ENCODE peak calls at places on chromosomes 1 and 21, in nine cellular contexts. V is ELF-1; N is iris pigment epithelial cell; R is M059J; Q is WTC11; Z is GM04504; J is activated CD8-positive, alpha-beta memory T cell treated with anti-CD3 and anti-CD28 coated beads for 1 hour; A is MM.1S; Y is heart left ventricle. P is an unnamed sample.
A peak's percentile ranks its signal among the peaks of the same experiment; 100 is the strongest.

GRCh38 chr1:209583408-209583807 is at the start of gene CAMK1G:
- DNase-seq in V (peak; percentile 65), N (peak; percentile 54), R (peak; percentile 76), Q (peak; percentile 36), Z (peak; percentile 50), J (no peak), A (no peak), Y (no peak), P (peak; percentile 84)

GRCh38 chr21:34243562-34243961 is 120.2 kb upstream of the KCNE2 start:
- DNase-seq in V (peak; percentile 55), N (peak; percentile 26), R (peak; percentile 38), Q (peak; percentile 50), Z (no peak), J (no peak), A (peak; percentile 40), Y (peak; percentile 28), P (peak; percentile 73)

GRCh38 chr1:241396747-241397691 is 40.0 kb upstream of the RGS7 start:
- DNase-seq in V (no peak), N (no peak), R (peak; percentile 88), Q (no peak), Z (no peak), J (no peak), A (no peak), Y (no peak), P (no peak)

GRCh38 chr1:229059671-229060079 is 211.2 kb upstream of the RAB4A start:
- DNase-seq in V (no peak), N (peak; percentile 32), R (peak; percentile 2), Q (no peak), Z (no peak), J (no peak), A (no peak), Y (peak; percentile 54), P (no peak)

GRCh38 chr1:99018313-99018712 is 13.7 kb upstream of the PLPPR5 start:
- DNase-seq in V (peak; percentile 10), N (no peak), R (no peak), Q (no peak), Z (no peak), J (no peak), A (no peak), Y (no peak), P (no peak)

GRCh38 chr1:51433972-51434510 is 85.0 kb downstream of the EPS15 start:
- DNase-seq in V (no peak), N (no peak), R (no peak), Q (no peak), Z (no peak), J (no peak), A (no peak), Y (no peak), P (no peak)

GRCh38 chr1:219938706-219939105 is 10.3 kb upstream of the SLC30A10 start:
- DNase-seq in V (no peak), N (peak; percentile 59), R (peak; percentile 67), Q (no peak), Z (peak; percentile 60), J (no peak), A (no peak), Y (no peak), P (no peak)

GRCh38 chr1:159996653-159997052 is 35.1 kb downstream of the PIGM start:
- DNase-seq in V (no peak), N (peak; percentile 83), R (peak; percentile 84), Q (no peak), Z (peak; percentile 67), J (no peak), A (no peak), Y (no peak), P (no peak)

GRCh38 chr1:170307426-170307825 is 161.7 kb downstream of the NTMT2 start:
- DNase-seq in V (peak; percentile 17), N (peak; percentile 4), R (peak; percentile 25), Q (no peak), Z (peak; percentile 32), J (no peak), A (no peak), Y (no peak), P (no peak)

GRCh38 chr1:78830321-78830720 is 176.2 kb downstream of the ADGRL4 start:
- DNase-seq in V (no peak), N (peak; percentile 23), R (peak; percentile 37), Q (no peak), Z (no peak), J (no peak), A (no peak), Y (no peak), P (no peak)

GRCh38 chr1:42931911-42932422 is 26.7 kb downstream of the SLC2A1 start:
- DNase-seq in V (peak; percentile 53), N (no peak), R (no peak), Q (no peak), Z (no peak), J (peak; percentile 54), A (peak; percentile 24), Y (peak; percentile 56), P (peak; percentile 65)

GRCh38 chr1:227913969-227914791 is 33.6 kb downstream of the WNT9A start:
- DNase-seq in V (no peak), N (no peak), R (no peak), Q (no peak), Z (no peak), J (no peak), A (no peak), Y (peak; percentile 9), P (no peak)

GRCh38 chr1:54965624-54966340 is 14.6 kb upstream of the TMEM61 start:
- DNase-seq in V (no peak), N (peak; percentile 85), R (peak; percentile 63), Q (no peak), Z (no peak), J (no peak), A (peak; percentile 34), Y (peak; percentile 86), P (peak; percentile 31)